ENCODE peak calls at places on chromosomes 1 and 21, in six cellular contexts. One of them, this sample, is unnamed. For H3K27me3 and H3K9me3, the result is how much of the 10 kb centered on the place peaks cover.

GRCh38 chr1:225427249-225428065 is at the start of gene LBR:
- DNase-seq in ovary: no peak
- DNase-seq in BE2C: peak
- DNase-seq in pancreas: peak
- DNase-seq in uterus: no peak
- DNase-seq in aorta: peak
- DNase-seq in this sample: no peak

GRCh38 chr1:3903141-3904005 is 3.3 kb upstream of the C1orf174 start:
- DNase-seq in ovary: no peak
- DNase-seq in BE2C: no peak
- DNase-seq in pancreas: no peak
- DNase-seq in uterus: no peak
- DNase-seq in aorta: peak
- DNase-seq in this sample: peak

GRCh38 chr1:230891413-230891812 is 23.1 kb upstream of the C1orf198 start:
- DNase-seq in ovary: no peak
- DNase-seq in BE2C: no peak
- DNase-seq in pancreas: no peak
- DNase-seq in uterus: no peak
- DNase-seq in aorta: no peak
- DNase-seq in this sample: no peak

GRCh38 chr1:117093091-117093534 is 28.4 kb downstream of the TRIM45 start:
- DNase-seq in ovary: peak
- DNase-seq in BE2C: no peak
- DNase-seq in pancreas: no peak
- DNase-seq in uterus: peak
- DNase-seq in aorta: peak
- DNase-seq in this sample: peak

GRCh38 chr1:112702420-112703261 is 4.3 kb downstream of the RHOC start:
- DNase-seq in ovary: no peak
- DNase-seq in BE2C: no peak
- DNase-seq in pancreas: no peak
- DNase-seq in uterus: peak
- DNase-seq in aorta: peak
- DNase-seq in this sample: no peak

GRCh38 chr1:234706199-234706598 is 96.2 kb upstream of the IRF2BP2 start:
- DNase-seq in ovary: no peak
- DNase-seq in BE2C: no peak
- DNase-seq in pancreas: no peak
- DNase-seq in uterus: no peak
- DNase-seq in aorta: no peak
- DNase-seq in this sample: no peak

GRCh38 chr1:200179126-200179780 is 151.7 kb downstream of the NR5A2 start:
- DNase-seq in ovary: no peak
- DNase-seq in BE2C: no peak
- DNase-seq in pancreas: no peak
- DNase-seq in uterus: no peak
- DNase-seq in aorta: no peak
- DNase-seq in this sample: no peak

GRCh38 chr1:109539676-109540075 is at the start of gene GPR61:
- DNase-seq in ovary: no peak
- DNase-seq in BE2C: no peak
- DNase-seq in pancreas: no peak
- DNase-seq in uterus: no peak
- DNase-seq in aorta: no peak
- DNase-seq in this sample: no peak

GRCh38 chr1:72547412-72547811 is 265.1 kb upstream of the NEGR1 start:
- DNase-seq in ovary: no peak
- DNase-seq in BE2C: no peak
- DNase-seq in pancreas: no peak
- DNase-seq in uterus: no peak
- DNase-seq in aorta: no peak
- DNase-seq in this sample: no peak

GRCh38 chr1:192914092-192914491 is 105.3 kb downstream of the RGS2 start:
- DNase-seq in ovary: no peak
- DNase-seq in BE2C: no peak
- DNase-seq in pancreas: no peak
- DNase-seq in uterus: no peak
- DNase-seq in aorta: no peak
- DNase-seq in this sample: no peak

GRCh38 chr21:34023691-34024381 is 49.5 kb upstream of the MRPS6 start:
- DNase-seq in ovary: no peak
- DNase-seq in BE2C: no peak
- DNase-seq in pancreas: no peak
- DNase-seq in uterus: no peak
- DNase-seq in aorta: no peak
- DNase-seq in this sample: no peak

GRCh38 chr1:241485145-241485544 is 34.4 kb downstream of the FH start:
- DNase-seq in ovary: no peak
- DNase-seq in BE2C: no peak
- DNase-seq in pancreas: no peak
- DNase-seq in uterus: no peak
- DNase-seq in aorta: no peak
- DNase-seq in this sample: no peak

GRCh38 chr1:94901841-94902240 is 25.1 kb downstream of the CNN3 start:
- DNase-seq in ovary: no peak
- DNase-seq in BE2C: no peak
- DNase-seq in pancreas: no peak
- DNase-seq in uterus: no peak
- DNase-seq in aorta: no peak
- DNase-seq in this sample: no peak

GRCh38 chr21:41923641-41924342 is 30.0 kb downstream of the C2CD2 start:
- DNase-seq in ovary: peak
- DNase-seq in BE2C: no peak
- DNase-seq in pancreas: no peak
- DNase-seq in uterus: peak
- DNase-seq in aorta: peak
- DNase-seq in this sample: no peak

GRCh38 chr1:229229721-229230135 is 41.2 kb upstream of the RAB4A start:
- DNase-seq in ovary: peak
- DNase-seq in BE2C: no peak
- DNase-seq in pancreas: no peak
- DNase-seq in uterus: peak
- DNase-seq in aorta: no peak
- DNase-seq in this sample: no peak

GRCh38 chr1:3062616-3063378 is 6.2 kb upstream of the PRDM16 start:
- DNase-seq in ovary: no peak
- DNase-seq in BE2C: no peak
- DNase-seq in pancreas: peak
- DNase-seq in uterus: no peak
- DNase-seq in aorta: peak
- DNase-seq in this sample: peak

GRCh38 chr1:31939484-31940329 is 1.5 kb upstream of the PTP4A2 start:
- DNase-seq in ovary: peak
- DNase-seq in BE2C: peak
- DNase-seq in pancreas: peak
- DNase-seq in uterus: peak
- DNase-seq in aorta: no peak
- DNase-seq in this sample: peak

DNA sequence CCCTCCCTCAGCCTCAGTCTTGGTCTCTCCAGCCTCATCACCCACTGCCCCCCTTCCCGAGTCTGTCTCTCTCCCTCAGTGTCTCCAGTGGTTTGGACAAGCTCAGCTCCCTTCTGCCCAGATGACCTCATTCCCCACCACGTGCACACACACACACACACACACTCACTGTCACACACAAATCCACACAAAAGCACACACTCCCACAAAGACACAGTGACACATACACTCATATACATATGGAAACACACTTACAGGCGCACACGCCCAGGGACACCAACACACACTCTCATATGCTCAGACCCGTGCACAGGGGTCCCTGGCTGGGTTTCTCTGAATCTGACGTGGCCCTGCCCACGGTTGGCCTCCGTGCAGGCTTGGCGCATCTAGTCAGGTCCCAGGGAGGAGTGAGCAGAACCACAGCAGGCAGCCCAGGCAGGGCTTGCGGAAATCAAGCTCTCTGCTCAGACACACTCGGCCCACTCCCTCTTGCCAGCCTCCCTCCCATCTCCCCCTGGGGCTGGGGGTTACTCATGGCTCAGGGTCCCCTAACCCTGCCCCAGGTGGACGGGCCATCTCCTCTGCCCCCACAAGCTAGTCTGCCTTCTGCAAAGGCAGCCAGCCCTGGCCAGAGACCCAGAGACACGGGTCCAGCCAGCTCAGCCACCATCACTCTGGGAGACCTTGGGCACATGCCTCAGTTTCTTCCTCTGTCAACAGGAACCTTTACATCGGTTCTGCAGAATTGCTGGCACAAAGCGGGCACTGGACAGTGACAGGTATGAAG is 38.5 kb upstream of the FAM131C start:
- DNase-seq in ovary: peak
- DNase-seq in BE2C: no peak
- DNase-seq in pancreas: no peak
- DNase-seq in uterus: peak
- DNase-seq in aorta: peak
- DNase-seq in this sample: peak
- H3K27me3 ChIP-seq in ovary: under half
- H3K27me3 ChIP-seq in BE2C: under half
- H3K27me3 ChIP-seq in pancreas: under half
- H3K27me3 ChIP-seq in uterus: under half
- H3K27me3 ChIP-seq in aorta: under half
- H3K27me3 ChIP-seq in this sample: under half

DNA sequence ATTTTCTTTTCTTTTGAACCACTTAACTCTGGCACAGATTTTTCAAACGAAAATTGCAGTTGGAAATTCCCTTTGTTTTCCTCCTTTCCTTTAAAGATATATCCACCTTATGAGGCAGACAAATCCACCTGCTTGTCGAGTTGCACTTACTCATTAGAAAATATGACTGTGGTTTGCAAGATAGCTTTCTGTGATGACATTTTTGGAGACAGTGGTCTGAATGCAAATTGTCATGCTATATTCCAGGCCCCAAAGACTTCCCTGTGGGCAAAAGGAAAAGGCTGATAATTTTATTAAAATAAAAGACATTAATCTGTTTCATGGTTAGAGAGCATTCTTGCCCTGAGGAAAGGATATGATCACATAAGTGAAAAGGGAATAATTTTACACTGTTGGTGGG is 120.6 kb downstream of the TNFSF18 start:
- DNase-seq in ovary: no peak
- DNase-seq in BE2C: no peak
- DNase-seq in pancreas: no peak
- DNase-seq in uterus: no peak
- DNase-seq in aorta: no peak
- DNase-seq in this sample: no peak
- H3K4me3 ChIP-seq in ovary: no peak
- H3K4me3 ChIP-seq in BE2C: no peak
- H3K4me3 ChIP-seq in pancreas: no peak
- H3K4me3 ChIP-seq in uterus: no peak
- H3K4me3 ChIP-seq in aorta: no peak
- H3K4me3 ChIP-seq in this sample: no peak

GRCh38 chr21:44408226-44408625 is 47.1 kb upstream of the LRRC3 start:
- DNase-seq in ovary: no peak
- DNase-seq in BE2C: no peak
- DNase-seq in pancreas: no peak
- DNase-seq in uterus: no peak
- DNase-seq in aorta: peak
- DNase-seq in this sample: no peak

GRCh38 chr21:44407493-44407892 is 47.8 kb upstream of the LRRC3 start:
- DNase-seq in ovary: no peak
- DNase-seq in BE2C: no peak
- DNase-seq in pancreas: no peak
- DNase-seq in uterus: no peak
- DNase-seq in aorta: no peak
- DNase-seq in this sample: no peak

GRCh38 chr21:44406953-44407352 is 48.4 kb upstream of the LRRC3 start:
- DNase-seq in ovary: no peak
- DNase-seq in BE2C: no peak
- DNase-seq in pancreas: no peak
- DNase-seq in uterus: no peak
- DNase-seq in aorta: no peak
- DNase-seq in this sample: no peak

GRCh38 chr21:44405091-44405947 is 50.0 kb upstream of the LRRC3 start:
- DNase-seq in ovary: no peak
- DNase-seq in BE2C: no peak
- DNase-seq in pancreas: no peak
- DNase-seq in uterus: no peak
- DNase-seq in aorta: peak
- DNase-seq in this sample: no peak

DNA sequence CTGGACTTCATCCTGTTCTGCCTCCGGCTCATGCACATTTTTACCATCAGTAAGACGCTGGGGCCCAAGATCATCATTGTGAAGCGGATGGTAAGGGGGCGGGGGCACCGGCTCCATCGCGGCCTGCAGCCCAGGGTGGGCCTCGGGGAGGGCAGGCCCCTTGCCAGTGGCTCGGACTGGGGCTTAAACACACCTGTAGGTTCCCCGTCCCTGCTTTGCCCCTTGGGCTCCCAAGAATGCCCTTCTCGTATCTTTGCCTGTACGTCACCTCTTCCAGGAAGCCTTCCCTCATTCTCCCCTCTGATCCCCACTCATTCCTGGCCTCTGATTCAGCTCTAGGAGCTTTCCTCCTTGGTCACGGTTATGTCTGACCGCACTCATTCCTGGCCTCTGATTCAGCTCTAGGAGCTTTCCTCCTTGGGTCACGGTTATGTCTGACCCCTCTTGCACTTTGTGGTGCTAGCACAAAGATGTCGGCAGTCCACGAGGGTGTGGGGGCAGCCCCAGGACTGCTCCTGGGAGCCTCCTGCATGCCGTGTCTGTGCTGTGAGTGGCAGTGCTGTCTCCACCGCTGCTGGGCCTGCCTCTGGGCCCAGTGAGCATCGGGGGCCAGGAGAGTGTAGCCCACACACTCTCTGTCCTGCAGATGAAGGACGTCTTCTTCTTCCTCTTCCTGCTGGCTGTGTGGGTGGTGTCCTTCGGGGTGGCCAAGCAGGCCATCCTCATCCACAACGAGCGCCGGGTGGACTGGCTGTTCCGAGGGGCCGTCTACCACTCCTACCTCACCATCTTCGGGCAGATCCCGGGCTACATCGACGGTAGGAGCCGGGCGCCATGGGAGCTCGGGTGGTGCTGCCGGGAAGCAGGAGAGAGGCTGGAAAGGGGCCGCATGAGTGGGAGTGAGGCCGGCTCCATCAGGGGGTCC is 49.1 kb upstream of the LRRC3 start:
- DNase-seq in ovary: no peak
- DNase-seq in BE2C: no peak
- DNase-seq in pancreas: no peak
- DNase-seq in uterus: no peak
- DNase-seq in aorta: peak
- DNase-seq in this sample: no peak
- H3K9me3 ChIP-seq in ovary: under half
- H3K9me3 ChIP-seq in BE2C: under half
- H3K9me3 ChIP-seq in pancreas: under half
- H3K9me3 ChIP-seq in uterus: under half
- H3K9me3 ChIP-seq in aorta: under half
- H3K9me3 ChIP-seq in this sample: under half

GRCh38 chr1:17539202-17539525 is 334 bp upstream of the ARHGEF10L start:
- DNase-seq in ovary: peak
- DNase-seq in BE2C: no peak
- DNase-seq in pancreas: no peak
- DNase-seq in uterus: peak
- DNase-seq in aorta: no peak
- DNase-seq in this sample: no peak
- H3K27me3 ChIP-seq in ovary: under half
- H3K27me3 ChIP-seq in BE2C: under half
- H3K27me3 ChIP-seq in pancreas: under half
- H3K27me3 ChIP-seq in uterus: under half
- H3K27me3 ChIP-seq in aorta: under half
- H3K27me3 ChIP-seq in this sample: under half

GRCh38 chr1:172394167-172394751 is 26.2 kb upstream of the C1orf105 start:
- DNase-seq in ovary: no peak
- DNase-seq in BE2C: no peak
- DNase-seq in pancreas: no peak
- DNase-seq in uterus: no peak
- DNase-seq in aorta: no peak
- DNase-seq in this sample: no peak
- H3K4me3 ChIP-seq in ovary: no peak
- H3K4me3 ChIP-seq in BE2C: no peak
- H3K4me3 ChIP-seq in pancreas: no peak
- H3K4me3 ChIP-seq in uterus: no peak
- H3K4me3 ChIP-seq in aorta: no peak
- H3K4me3 ChIP-seq in this sample: no peak